ENCODE peak calls at places on chromosomes 6 and 20, in four cellular contexts. F, N, I and B are unnamed samples.

GRCh38 chr20:1718604-1719384 is 61.2 kb upstream of the SIRPG start:
- DNase-seq in I (no peak), N (peak; percentile 29), F (no peak), B (peak; percentile 22)

GRCh38 chr6:127463056-127463455 is 3.9 kb upstream of the KIAA0408 start:
- DNase-seq in I (no peak), N (no peak), F (no peak), B (no peak)

GRCh38 chr20:36670665-36671357 is 24.8 kb upstream of the SLA2 start:
- DNase-seq in F (no peak), I (no peak), N (no peak), B (no peak)

GRCh38 chr6:159833556-159833955 is 33.5 kb downstream of the PNLDC1 start:
- DNase-seq in F (no peak), N (no peak), I (no peak), B (no peak)

GRCh38 chr6:27765028-27765427 is 147.2 kb downstream of the OR2B2 start:
- DNase-seq in N (no peak), F (no peak), I (peak; percentile 2), B (no peak)

GRCh38 chr6:56040875-56041274 is 165.5 kb upstream of the BMP5 start:
- DNase-seq in I (no peak), N (no peak), F (no peak), B (no peak)

GRCh38 chr6:14711056-14711703 is 534.7 kb upstream of the JARID2 start:
- DNase-seq in N (peak; percentile 59), F (no peak), I (peak; percentile 18), B (peak; percentile 78)

GRCh38 chr6:105790635-105791034 is 295.5 kb upstream of the PRDM1 start:
- DNase-seq in N (no peak), F (no peak), I (no peak), B (no peak)

GRCh38 chr6:108616973-108617372 is 56.3 kb downstream of the FOXO3 start:
- DNase-seq in I (no peak), F (no peak), N (no peak), B (no peak)

GRCh38 chr6:2148748-2149147 is 96.7 kb downstream of the GMDS start:
- DNase-seq in I (no peak), N (no peak), F (no peak), B (no peak)